ENCODE peak calls at places on chromosomes 12 and 14, in seven cellular contexts. P, W, K, S, M, A and B are unnamed samples.

GRCh38 chr12:11724888-11725310 is 75.4 kb downstream of the ETV6 start:
- DNase-seq in P (no peak), S (no peak), A (no peak), K (no peak), W (peak; percentile 58), M (no peak), B (no peak)

GRCh38 chr12:20629414-20630156 is 65.5 kb upstream of the SLCO1C1 start:
- DNase-seq in A (peak; percentile 14), K (no peak), S (no peak), M (peak; percentile 5), P (peak; percentile 33), W (peak; percentile 44), B (no peak)

GRCh38 chr14:102594514-102595175 is 2.2 kb downstream of the RCOR1 start:
- DNase-seq in K (peak; percentile 42), S (no peak), A (peak; percentile 66), W (peak; percentile 79), M (peak; percentile 62), P (peak; percentile 40), B (peak; percentile 9)

GRCh38 chr14:58878740-58879139 is 241.0 kb downstream of the DACT1 start:
- DNase-seq in W (no peak), S (no peak), A (no peak), K (no peak), P (no peak), M (no peak), B (no peak)

GRCh38 chr14:90060312-90060964 is 1.4 kb upstream of the KCNK13 start:
- DNase-seq in K (no peak), S (no peak), M (peak; percentile 27), W (peak; percentile 63), A (no peak), P (no peak), B (no peak)

GRCh38 chr12:129827102-129827873 is 76.5 kb downstream of the TMEM132D start:
- DNase-seq in A (no peak), K (no peak), P (no peak), M (no peak), W (no peak), S (no peak), B (no peak)

GRCh38 chr12:48716168-48716492 is 377 bp downstream of the CCNT1 start:
- DNase-seq in M (no peak), W (no peak), S (no peak), P (no peak), K (no peak), A (no peak), B (no peak)

GRCh38 chr14:81414123-81414522 is 14.0 kb upstream of the STON2 start:
- DNase-seq in P (no peak), K (no peak), S (no peak), M (no peak), W (no peak), A (no peak), B (no peak)

GRCh38 chr12:79844693-79845092 is 90.2 kb downstream of the PPP1R12A start:
- DNase-seq in W (no peak), M (no peak), P (no peak), S (peak; percentile 45), A (no peak), K (no peak), B (no peak)

GRCh38 chr14:53528114-53528513 is 375.0 kb upstream of the DDHD1 start:
- DNase-seq in P (no peak), W (no peak), S (peak; percentile 90), K (no peak), M (peak; percentile 14), A (no peak), B (no peak)

GRCh38 chr12:62438098-62438692 is 28.4 kb upstream of the MON2 start:
- DNase-seq in M (no peak), S (peak; percentile 10), P (peak; percentile 33), W (peak; percentile 68), A (no peak), K (peak; percentile 23), B (no peak)

GRCh38 chr12:57048423-57048822 is 1.5 kb downstream of the MYO1A start:
- DNase-seq in A (no peak), S (no peak), K (no peak), P (no peak), M (no peak), W (no peak), B (no peak)
- H3K27ac ChIP-seq in A (no peak overlapping the region), S (no peak overlapping the region), K (no peak overlapping the region), P (no peak overlapping the region), M (no peak overlapping the region), W (no peak overlapping the region), B (no peak overlapping the region)

GRCh38 chr14:73995977-73996378 is 23.1 kb downstream of the ENTPD5 start:
- DNase-seq in K (no peak), A (no peak), S (no peak), W (no peak), P (no peak), M (no peak), B (no peak)
- H3K4me3 ChIP-seq in K (no peak overlapping the region), A (no peak overlapping the region), S (no peak overlapping the region), W (no peak overlapping the region), P (no peak overlapping the region), M (no peak overlapping the region), B (no peak overlapping the region)

DNA sequence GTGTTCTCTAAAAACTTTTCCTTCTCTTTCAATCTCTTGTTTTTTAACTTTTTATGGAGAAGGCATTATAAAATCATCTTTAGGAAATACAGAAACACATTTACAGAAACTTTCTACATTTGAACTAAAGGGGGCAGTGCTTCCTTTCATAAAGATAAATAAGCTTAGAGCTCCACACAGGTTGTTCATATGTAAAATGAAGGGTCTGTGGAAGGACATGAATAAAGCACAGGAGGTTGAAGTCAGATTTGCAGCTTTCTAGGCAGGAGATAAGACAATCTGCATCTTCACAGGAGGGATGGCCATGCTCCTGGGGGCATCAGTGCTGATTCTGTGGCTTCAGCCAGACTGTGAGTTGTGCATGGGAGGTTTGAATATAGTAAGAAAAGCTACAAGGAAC is 426.0 kb downstream of the DAD1 start:
- DNase-seq in K (no peak), S (no peak), A (no peak), M (no peak), P (no peak), W (no peak), B (no peak)
- TF ChIP-seq CTCF in K (no peak), S (peak; percentile 60), A (no peak), M (no peak), P (no peak), W (no peak), B (no peak)

GRCh38 chr12:64221656-64222010 is 463 bp downstream of the KICS2 start:
- DNase-seq in K (peak; percentile 83), P (peak; percentile 89), W (peak; percentile 93), S (peak; percentile 24), A (peak; percentile 72), M (peak; percentile 89), B (peak; percentile 79)

GRCh38 chr12:64218597-64218996 is 3.5 kb downstream of the KICS2 start:
- DNase-seq in P (no peak), K (no peak), A (no peak), W (no peak), M (no peak), S (no peak), B (no peak)

GRCh38 chr12:64216239-64216638 is 5.9 kb downstream of the KICS2 start:
- DNase-seq in A (no peak), W (no peak), K (no peak), M (no peak), P (no peak), S (no peak), B (no peak)

GRCh38 chr12:64220046-64220445 is 2.0 kb downstream of the KICS2 start:
- DNase-seq in W (no peak), A (no peak), P (no peak), S (no peak), M (no peak), K (no peak), B (no peak)

GRCh38 chr12:64219135-64219534 is 3.0 kb downstream of the KICS2 start:
- DNase-seq in P (no peak), K (no peak), M (no peak), A (no peak), W (no peak), S (no peak), B (no peak)
- H3K27ac ChIP-seq in P (peak overlapping the region; percentile 10), K (no peak overlapping the region), M (no peak overlapping the region), A (no peak overlapping the region), W (peak overlapping the region; percentile 39), S (no peak overlapping the region), B (no peak overlapping the region)